ENCODE peak calls at places on chromosomes 4 and X, in six cellular contexts. U is HepG2, M is HCT116, L is K562, Z is IMR-90, J is SK-N-SH. K is an unnamed sample.

GRCh38 chr4:152032722-152033131 is 271.9 kb upstream of the GATB start:
- DNase-seq in U (no peak), M (no peak), L (no peak), Z (peak), J (no peak), K (no peak)

GRCh38 chr4:3792813-3793212 is 26.6 kb downstream of the ADRA2C start:
- DNase-seq in U (no peak), M (no peak), L (peak), Z (no peak), J (peak), K (peak)

GRCh38 chr4:2095236-2096072 is 36.3 kb downstream of the NAT8L start:
- DNase-seq in U (no peak), M (no peak), L (no peak), Z (no peak), J (no peak), K (no peak)

GRCh38 chr4:139744232-139744631 is 78.6 kb downstream of the MGST2 start:
- DNase-seq in U (no peak), M (no peak), L (no peak), Z (no peak), J (no peak), K (no peak)

GRCh38 chr4:15847746-15848145 is 69.6 kb downstream of the CD38 start:
- DNase-seq in U (no peak), M (no peak), L (no peak), Z (no peak), J (no peak), K (no peak)

GRCh38 chr4:168884251-168885124 is 125.6 kb downstream of the CBR4 start:
- DNase-seq in U (no peak), M (no peak), L (no peak), Z (no peak), J (no peak), K (no peak)

GRCh38 chrX:107626481-107626880 is 1.8 kb upstream of the PRPS1 start:
- DNase-seq in U (no peak), M (no peak), L (no peak), Z (no peak), J (no peak), K (no peak)

GRCh38 chr4:138223191-138223910 is 18.8 kb downstream of the SLC7A11 start:
- DNase-seq in U (no peak), M (no peak), L (no peak), Z (no peak), J (no peak), K (no peak)

GRCh38 chr4:119300072-119300387 is 21.9 kb downstream of the FABP2 start:
- DNase-seq in U (no peak), M (no peak), L (peak), Z (peak), J (peak), K (no peak)

GRCh38 chr4:27360651-27361347 is 500.2 kb downstream of the STIM2 start:
- DNase-seq in U (no peak), M (no peak), L (no peak), Z (peak), J (no peak), K (no peak)

GRCh38 chr4:190019023-190019858 is 7.8 kb downstream of the FRG2 start:
- DNase-seq in U (no peak), M (no peak), L (no peak), Z (no peak), J (peak), K (no peak)

GRCh38 chr4:68326146-68326545 is 23.7 kb downstream of the YTHDC1 start:
- DNase-seq in U (no peak), M (no peak), L (no peak), Z (no peak), J (peak), K (no peak)

GRCh38 chrX:49995021-49995731 is 72.8 kb downstream of the CLCN5 start:
- DNase-seq in U (peak), M (peak), L (no peak), Z (peak), J (no peak), K (peak)

GRCh38 chrX:80808854-80809493 is 703 bp downstream of the BRWD3 start:
- DNase-seq in U (no peak), M (no peak), L (no peak), Z (no peak), J (peak), K (peak)

GRCh38 chr4:160724063-160724462 is 1439.7 kb downstream of the FSTL5 start:
- DNase-seq in U (no peak), M (no peak), L (no peak), Z (no peak), J (no peak), K (no peak)

GRCh38 chr4:144371479-144371878 is 231.0 kb upstream of the GYPA start:
- DNase-seq in U (no peak), M (no peak), L (no peak), Z (no peak), J (no peak), K (no peak)

GRCh38 chr4:144592264-144592663 is 53.7 kb upstream of the HHIP start:
- DNase-seq in U (no peak), M (no peak), L (no peak), Z (no peak), J (no peak), K (no peak)

GRCh38 chr4:89411539-89411938 is 103.9 kb upstream of the GPRIN3 start:
- DNase-seq in U (no peak), M (no peak), L (no peak), Z (peak), J (no peak), K (no peak)

GRCh38 chrX:72027914-72028307 is 103.8 kb downstream of the RTL5 start:
- DNase-seq in U (no peak), M (no peak), L (no peak), Z (no peak), J (no peak), K (no peak)

GRCh38 chrX:47936224-47936939 is 67.4 kb downstream of the ZNF182 start:
- DNase-seq in U (no peak), M (no peak), L (peak), Z (no peak), J (no peak), K (no peak)

GRCh38 chr4:128721896-128722295 is 87.6 kb upstream of the JADE1 start:
- DNase-seq in U (no peak), M (no peak), L (no peak), Z (no peak), J (no peak), K (no peak)

GRCh38 chr4:152785639-152786517 is 6.1 kb downstream of the ARFIP1 start:
- DNase-seq in U (no peak), M (no peak), L (no peak), Z (no peak), J (no peak), K (no peak)

GRCh38 chr4:13865871-13866669 is 238.5 kb upstream of the BOD1L1 start:
- DNase-seq in U (no peak), M (no peak), L (no peak), Z (peak), J (no peak), K (no peak)

GRCh38 chrX:9312922-9313867 is 151.7 kb upstream of the TBL1X start:
- DNase-seq in U (peak), M (peak), L (peak), Z (no peak), J (peak), K (peak)

GRCh38 chrX:107628662-107629532 is 587 bp downstream of the PRPS1 start:
- DNase-seq in U (peak), M (no peak), L (peak), Z (peak), J (peak), K (peak)

GRCh38 chr4:103915224-103915869 is 195.6 kb upstream of the TACR3 start:
- DNase-seq in U (peak), M (peak), L (peak), Z (no peak), J (peak), K (peak)

GRCh38 chrX:54043696-54044125 is 562 bp downstream of the PHF8 start:
- DNase-seq in U (no peak), M (no peak), L (peak), Z (peak), J (peak), K (no peak)

GRCh38 chr4:159227984-159228383 is 125.1 kb downstream of the RAPGEF2 start:
- DNase-seq in U (peak), M (peak), L (no peak), Z (peak), J (peak), K (no peak)

GRCh38 chrX:49079489-49080428 is at the start of gene WDR45:
- DNase-seq in U (peak), M (no peak), L (peak), Z (peak), J (peak), K (peak)

GRCh38 chrX:9370888-9371287 is 94.0 kb upstream of the TBL1X start:
- DNase-seq in U (no peak), M (no peak), L (no peak), Z (peak), J (no peak), K (no peak)

GRCh38 chrX:85419293-85419692 is 39.8 kb upstream of the POF1B start:
- DNase-seq in U (no peak), M (no peak), L (no peak), Z (no peak), J (no peak), K (no peak)

GRCh38 chr4:17165256-17165655 is 266.8 kb upstream of the LDB2 start:
- DNase-seq in U (no peak), M (no peak), L (no peak), Z (peak), J (no peak), K (no peak)

GRCh38 chr4:37393889-37394288 is 149.3 kb downstream of the NWD2 start:
- DNase-seq in U (no peak), M (no peak), L (no peak), Z (no peak), J (no peak), K (no peak)

GRCh38 chrX:259692-260355 is 21.4 kb upstream of the PLCXD1 start:
- DNase-seq in U (no peak), M (no peak), L (peak), Z (no peak), J (no peak), K (peak)

GRCh38 chr4:128285085-128286023 is 2.3 kb downstream of the PGRMC2 start:
- DNase-seq in U (peak), M (no peak), L (no peak), Z (no peak), J (no peak), K (no peak)

GRCh38 chr4:16827762-16828724 is 70.4 kb downstream of the LDB2 start:
- DNase-seq in U (no peak), M (no peak), L (no peak), Z (peak), J (peak), K (no peak)

GRCh38 chr4:79689735-79690134 is 281.7 kb upstream of the GK2 start:
- DNase-seq in U (no peak), M (no peak), L (no peak), Z (no peak), J (no peak), K (no peak)

GRCh38 chr4:38753021-38753806 is 29.6 kb downstream of the TLR10 start:
- DNase-seq in U (peak), M (peak), L (no peak), Z (peak), J (peak), K (peak)
- TF ChIP-seq RAD21 in U (no peak), M (no peak), L (no peak), Z (peak), J (no peak), K (no peak)

GRCh38 chrX:100643943-100644587 is at the start of gene SRPX2:
- DNase-seq in U (no peak), M (peak), L (no peak), Z (peak), J (no peak), K (peak)
- TF ChIP-seq RAD21 in U (no peak), M (no peak), L (no peak), Z (no peak), J (no peak), K (no peak)

GRCh38 chr4:123876122-123876521 is 479.5 kb downstream of the SPRY1 start:
- DNase-seq in U (no peak), M (no peak), L (no peak), Z (no peak), J (no peak), K (no peak)
- TF ChIP-seq RAD21 in U (no peak), M (no peak), L (no peak), Z (no peak), J (no peak), K (no peak)

GRCh38 chr4:23877758-23878229 is 12.1 kb downstream of the PPARGC1A start:
- DNase-seq in U (peak), M (no peak), L (no peak), Z (peak), J (no peak), K (peak)
- TF ChIP-seq RAD21 in U (no peak), M (no peak), L (no peak), Z (peak), J (no peak), K (no peak)

GRCh38 chrX:130592204-130592603 is 190.4 kb downstream of the RBMX2 start:
- DNase-seq in U (no peak), M (no peak), L (no peak), Z (no peak), J (no peak), K (no peak)

GRCh38 chrX:130594453-130594916 is 192.7 kb downstream of the RBMX2 start:
- DNase-seq in U (no peak), M (no peak), L (peak), Z (no peak), J (peak), K (no peak)
- TF ChIP-seq RAD21 in U (no peak), M (no peak), L (no peak), Z (no peak), J (no peak), K (no peak)

GRCh38 chr4:147846318-147847135 is 114.6 kb downstream of the ARHGAP10 start:
- DNase-seq in U (no peak), M (no peak), L (no peak), Z (no peak), J (no peak), K (no peak)

GRCh38 chr4:147842573-147842972 is 110.7 kb downstream of the ARHGAP10 start:
- DNase-seq in U (no peak), M (no peak), L (peak), Z (peak), J (no peak), K (no peak)

GRCh38 chr4:147840846-147841732 is 109.2 kb downstream of the ARHGAP10 start:
- DNase-seq in U (no peak), M (no peak), L (no peak), Z (no peak), J (no peak), K (no peak)

GRCh38 chr4:147839651-147840050 is 107.8 kb downstream of the ARHGAP10 start:
- DNase-seq in U (no peak), M (no peak), L (no peak), Z (no peak), J (no peak), K (no peak)

DNA sequence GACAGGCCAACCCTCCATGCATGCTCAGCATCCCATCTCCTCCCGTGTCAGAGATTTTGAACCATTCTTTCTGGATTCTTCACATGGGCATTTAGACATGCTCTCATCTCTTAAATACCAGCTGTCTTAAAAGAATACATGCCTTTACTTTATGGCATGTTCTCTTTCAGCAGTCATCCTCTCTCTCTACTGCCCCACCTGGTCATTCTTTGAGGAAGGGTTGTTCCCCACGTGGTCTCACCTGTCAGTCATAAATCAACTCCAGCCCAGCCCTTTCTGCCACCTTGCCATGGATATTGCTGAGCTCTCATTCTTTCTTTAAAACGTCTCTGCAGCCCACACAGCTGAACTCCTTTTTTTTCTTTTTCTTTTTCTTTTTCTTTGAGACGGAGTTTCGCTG is 111.3 kb downstream of the ARHGAP10 start:
- DNase-seq in U (peak), M (peak), L (peak), Z (no peak), J (no peak), K (peak)
- TF ChIP-seq RAD21 in U (no peak), M (peak), L (no peak), Z (no peak), J (no peak), K (no peak)

GRCh38 chrX:133637765-133638164 is 222.5 kb upstream of the GPC4 start:
- DNase-seq in U (no peak), M (no peak), L (no peak), Z (no peak), J (no peak), K (no peak)
- TF ChIP-seq RAD21 in U (no peak), M (no peak), L (no peak), Z (no peak), J (no peak), K (no peak)

DNA sequence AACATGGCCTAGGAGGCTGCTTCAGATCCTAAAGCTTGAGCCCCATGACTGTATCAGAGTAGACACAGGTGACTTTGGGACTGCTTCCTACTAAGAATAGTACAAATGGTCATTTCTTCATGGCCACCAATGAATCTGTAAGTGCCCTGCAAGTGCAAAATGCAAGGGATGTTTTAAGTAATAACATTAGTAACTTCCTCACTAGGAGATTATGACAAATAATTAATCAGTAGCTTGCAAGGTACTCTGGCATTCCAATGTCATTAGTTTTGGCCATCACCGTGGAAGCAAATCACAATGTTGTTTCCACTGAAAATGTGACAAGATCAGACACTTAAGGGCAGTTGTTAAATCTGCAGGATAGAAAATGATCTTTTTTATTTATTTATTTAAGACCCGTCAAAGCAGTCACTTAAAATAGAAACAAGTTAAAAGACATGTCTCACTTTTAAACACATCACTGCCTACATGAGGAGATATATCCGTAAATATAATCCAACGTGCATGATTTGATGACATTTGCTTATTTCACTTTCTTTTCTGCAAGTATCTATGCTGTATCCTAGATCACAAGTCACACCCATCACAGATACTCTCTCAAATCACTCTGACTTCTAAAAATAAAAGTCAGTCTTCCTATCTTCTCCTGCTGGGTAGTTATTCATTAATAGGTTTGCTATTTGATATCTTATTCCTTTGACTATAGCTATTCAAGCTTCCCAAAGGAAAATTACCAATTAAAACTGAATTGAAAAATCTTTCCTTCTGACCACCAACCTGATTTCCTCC is 400.6 kb downstream of the IL15 start:
- DNase-seq in U (no peak), M (peak), L (no peak), Z (peak), J (no peak), K (no peak)
- TF ChIP-seq RAD21 in U (no peak), M (no peak), L (no peak), Z (no peak), J (no peak), K (no peak)

GRCh38 chrX:123975180-123975579 is 13.7 kb downstream of the STAG2 start:
- DNase-seq in U (no peak), M (no peak), L (no peak), Z (peak), J (no peak), K (no peak)
- TF ChIP-seq RAD21 in U (no peak), M (no peak), L (no peak), Z (no peak), J (no peak), K (no peak)

DNA sequence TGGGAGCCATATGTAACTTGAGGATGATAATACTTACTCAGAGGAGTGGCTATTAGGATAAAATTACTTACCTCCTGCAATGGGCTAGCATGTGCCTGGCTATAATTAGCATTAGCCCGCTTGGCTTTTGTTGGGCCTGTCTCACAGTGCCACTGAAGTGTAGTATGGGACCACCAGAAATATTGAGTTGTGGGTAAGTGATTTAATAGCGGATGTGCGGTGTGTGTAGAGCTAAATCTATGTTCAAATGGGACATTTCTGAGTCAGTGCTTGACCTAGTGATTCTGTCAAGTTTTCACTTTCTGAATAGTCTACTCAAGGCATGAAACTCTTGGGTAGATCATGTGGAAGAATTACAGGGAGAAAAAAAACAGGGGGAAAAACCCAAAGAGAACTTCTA is 3.5 kb upstream of the CLNK start:
- DNase-seq in U (no peak), M (no peak), L (no peak), Z (no peak), J (no peak), K (no peak)
- TF ChIP-seq RAD21 in U (no peak), M (no peak), L (no peak), Z (no peak), J (no peak), K (no peak)